ENCODE peak calls at places on chromosomes 11 and 22, in five cellular contexts. One of them, this sample, is unnamed.

GRCh38 chr11:16001899-16002426 is 354.4 kb downstream of the SOX6 start:
- DNase-seq in HepG2: peak; percentile 92
- DNase-seq in K562: no peak
- DNase-seq in GM12892: no peak
- DNase-seq in SK-N-SH: no peak
- DNase-seq in this sample: no peak

GRCh38 chr11:1744879-1745700 is 5.3 kb downstream of the IFITM10 start:
- DNase-seq in K562: no peak
- DNase-seq in GM12892: no peak
- DNase-seq in SK-N-SH: peak; percentile 88
- DNase-seq in HepG2: no peak
- DNase-seq in this sample: no peak

GRCh38 chr22:36641902-36642640 is 61.5 kb downstream of the CACNG2 start:
- DNase-seq in GM12892: no peak
- DNase-seq in SK-N-SH: no peak
- DNase-seq in K562: no peak
- DNase-seq in HepG2: no peak
- DNase-seq in this sample: no peak

GRCh38 chr11:115920087-115920461 is 415.9 kb upstream of the CADM1 start:
- DNase-seq in K562: no peak
- DNase-seq in SK-N-SH: no peak
- DNase-seq in HepG2: no peak
- DNase-seq in GM12892: no peak
- DNase-seq in this sample: no peak

GRCh38 chr11:1161410-1162152 is 3.8 kb downstream of the MUC5AC start:
- DNase-seq in SK-N-SH: peak; percentile 11
- DNase-seq in K562: no peak
- DNase-seq in GM12892: no peak
- DNase-seq in HepG2: no peak
- DNase-seq in this sample: peak; percentile 11

GRCh38 chr11:121909571-121909970 is 206.4 kb downstream of the BLID start:
- DNase-seq in GM12892: no peak
- DNase-seq in SK-N-SH: no peak
- DNase-seq in HepG2: no peak
- DNase-seq in K562: no peak
- DNase-seq in this sample: no peak

GRCh38 chr11:119585038-119585666 is 143.8 kb downstream of the NECTIN1 start:
- DNase-seq in SK-N-SH: peak; percentile 78
- DNase-seq in HepG2: no peak
- DNase-seq in GM12892: no peak
- DNase-seq in K562: no peak
- DNase-seq in this sample: no peak

GRCh38 chr11:121416909-121417567 is 35.1 kb upstream of the SORL1 start:
- DNase-seq in SK-N-SH: no peak
- DNase-seq in HepG2: no peak
- DNase-seq in K562: no peak
- DNase-seq in GM12892: no peak
- DNase-seq in this sample: no peak

GRCh38 chr11:119505861-119506260 is 82.9 kb upstream of the THY1 start:
- DNase-seq in HepG2: no peak
- DNase-seq in SK-N-SH: no peak
- DNase-seq in K562: no peak
- DNase-seq in GM12892: no peak
- DNase-seq in this sample: no peak

GRCh38 chr11:120290945-120291344 is 34.2 kb upstream of the TLCD5 start:
- DNase-seq in HepG2: no peak
- DNase-seq in SK-N-SH: no peak
- DNase-seq in K562: no peak
- DNase-seq in GM12892: no peak
- DNase-seq in this sample: no peak

GRCh38 chr11:56163804-56164203 is 3.7 kb upstream of the OR8K5 start:
- DNase-seq in K562: no peak
- DNase-seq in GM12892: no peak
- DNase-seq in SK-N-SH: no peak
- DNase-seq in HepG2: no peak
- DNase-seq in this sample: no peak

GRCh38 chr11:20611892-20612291 is 12.5 kb downstream of the SLC6A5 start:
- DNase-seq in SK-N-SH: no peak
- DNase-seq in GM12892: no peak
- DNase-seq in HepG2: peak; percentile 25
- DNase-seq in K562: no peak
- DNase-seq in this sample: no peak

GRCh38 chr11:117094776-117095175 is 3.5 kb downstream of the SIK3 start:
- DNase-seq in SK-N-SH: no peak
- DNase-seq in HepG2: no peak
- DNase-seq in GM12892: no peak
- DNase-seq in K562: no peak
- DNase-seq in this sample: no peak

GRCh38 chr11:1192741-1193325 is 30.0 kb upstream of the MUC5B start:
- DNase-seq in HepG2: no peak
- DNase-seq in K562: no peak
- DNase-seq in SK-N-SH: peak; percentile 7
- DNase-seq in GM12892: no peak
- DNase-seq in this sample: no peak

GRCh38 chr11:70582886-70583641 is 184.7 kb downstream of the CTTN start:
- DNase-seq in K562: no peak
- DNase-seq in GM12892: no peak
- DNase-seq in SK-N-SH: no peak
- DNase-seq in HepG2: no peak
- DNase-seq in this sample: no peak

GRCh38 chr22:33455036-33455435 is 396.9 kb upstream of the SYN3 start:
- DNase-seq in K562: no peak
- DNase-seq in GM12892: no peak
- DNase-seq in HepG2: no peak
- DNase-seq in SK-N-SH: no peak
- DNase-seq in this sample: no peak

GRCh38 chr11:43788394-43788793 is 92.2 kb upstream of the ALKBH3 start:
- DNase-seq in HepG2: no peak
- DNase-seq in SK-N-SH: no peak
- DNase-seq in GM12892: no peak
- DNase-seq in K562: no peak
- DNase-seq in this sample: no peak

GRCh38 chr11:14612624-14613023 is 31.0 kb upstream of the PDE3B start:
- DNase-seq in GM12892: no peak
- DNase-seq in HepG2: peak; percentile 29
- DNase-seq in SK-N-SH: no peak
- DNase-seq in K562: no peak
- DNase-seq in this sample: no peak

GRCh38 chr11:120121914-120122473 is 15.9 kb downstream of the TRIM29 start:
- DNase-seq in GM12892: no peak
- DNase-seq in SK-N-SH: no peak
- DNase-seq in HepG2: peak; percentile 49
- DNase-seq in K562: no peak
- DNase-seq in this sample: no peak

GRCh38 chr22:49655168-49655812 is 172.4 kb downstream of the BRD1 start:
- DNase-seq in GM12892: no peak
- DNase-seq in HepG2: no peak
- DNase-seq in SK-N-SH: no peak
- DNase-seq in K562: no peak
- DNase-seq in this sample: no peak

GRCh38 chr11:8913961-8914660 is 3.1 kb downstream of the AKIP1 start:
- DNase-seq in HepG2: peak; percentile 37
- DNase-seq in GM12892: peak; percentile 28
- DNase-seq in K562: peak; percentile 31
- DNase-seq in SK-N-SH: peak; percentile 67
- DNase-seq in this sample: no peak

GRCh38 chr11:34970480-34970879 is 54.1 kb downstream of the PDHX start:
- DNase-seq in GM12892: no peak
- DNase-seq in K562: no peak
- DNase-seq in SK-N-SH: no peak
- DNase-seq in HepG2: no peak
- DNase-seq in this sample: no peak

GRCh38 chr11:14141676-14142075 is 179.2 kb downstream of the SPON1 start:
- DNase-seq in K562: no peak
- DNase-seq in GM12892: no peak
- DNase-seq in HepG2: no peak
- DNase-seq in SK-N-SH: no peak
- DNase-seq in this sample: no peak

GRCh38 chr11:69637601-69637955 is 3.4 kb upstream of the CCND1 start:
- DNase-seq in HepG2: no peak
- DNase-seq in GM12892: no peak
- DNase-seq in K562: no peak
- DNase-seq in SK-N-SH: no peak
- DNase-seq in this sample: no peak

GRCh38 chr11:31761636-31762035 is 49.5 kb downstream of the PAX6 start:
- DNase-seq in GM12892: no peak
- DNase-seq in HepG2: no peak
- DNase-seq in K562: no peak
- DNase-seq in SK-N-SH: no peak
- DNase-seq in this sample: no peak

GRCh38 chr11:106271126-106271525 is 193.7 kb downstream of the AASDHPPT start:
- DNase-seq in SK-N-SH: no peak
- DNase-seq in HepG2: no peak
- DNase-seq in GM12892: no peak
- DNase-seq in K562: no peak
- DNase-seq in this sample: no peak

GRCh38 chr11:49302360-49302759 is 94.0 kb upstream of the FOLH1 start:
- DNase-seq in SK-N-SH: no peak
- DNase-seq in K562: no peak
- DNase-seq in HepG2: no peak
- DNase-seq in GM12892: no peak
- DNase-seq in this sample: no peak

GRCh38 chr11:74685905-74686304 is 45.3 kb downstream of the CHRDL2 start:
- DNase-seq in GM12892: no peak
- DNase-seq in K562: no peak
- DNase-seq in HepG2: no peak
- DNase-seq in SK-N-SH: no peak
- DNase-seq in this sample: no peak

GRCh38 chr11:88544656-88545280 is 207.2 kb upstream of the CTSC start:
- DNase-seq in SK-N-SH: no peak
- DNase-seq in K562: no peak
- DNase-seq in GM12892: no peak
- DNase-seq in HepG2: no peak
- DNase-seq in this sample: no peak

GRCh38 chr11:48880021-48880441 is 103.7 kb downstream of the TRIM51G start:
- DNase-seq in K562: no peak
- DNase-seq in HepG2: no peak
- DNase-seq in GM12892: no peak
- DNase-seq in SK-N-SH: no peak
- DNase-seq in this sample: no peak

GRCh38 chr22:30238661-30239420 is 7.7 kb downstream of the LIF start:
- DNase-seq in GM12892: no peak
- DNase-seq in SK-N-SH: no peak
- DNase-seq in HepG2: no peak
- DNase-seq in K562: peak; percentile 72
- DNase-seq in this sample: no peak
- TF ChIP-seq TAF1 in GM12892: no peak
- TF ChIP-seq TAF1 in SK-N-SH: no peak
- TF ChIP-seq TAF1 in HepG2: no peak
- TF ChIP-seq TAF1 in K562: no peak
- TF ChIP-seq TAF1 in this sample: no peak

GRCh38 chr22:19111584-19111983 is 10.6 kb downstream of the DGCR2 start:
- DNase-seq in SK-N-SH: no peak
- DNase-seq in K562: no peak
- DNase-seq in HepG2: no peak
- DNase-seq in GM12892: no peak
- DNase-seq in this sample: no peak
- TF ChIP-seq TAF1 in SK-N-SH: no peak
- TF ChIP-seq TAF1 in K562: no peak
- TF ChIP-seq TAF1 in HepG2: no peak
- TF ChIP-seq TAF1 in GM12892: no peak
- TF ChIP-seq TAF1 in this sample: no peak

GRCh38 chr11:64560941-64561340 is 30.1 kb upstream of the SLC22A12 start:
- DNase-seq in GM12892: no peak
- DNase-seq in HepG2: no peak
- DNase-seq in SK-N-SH: no peak
- DNase-seq in K562: no peak
- DNase-seq in this sample: no peak

GRCh38 chr11:64560139-64560771 is 30.8 kb upstream of the SLC22A12 start:
- DNase-seq in SK-N-SH: no peak
- DNase-seq in K562: no peak
- DNase-seq in GM12892: no peak
- DNase-seq in HepG2: no peak
- DNase-seq in this sample: no peak

GRCh38 chr11:64558065-64558745 is 32.8 kb upstream of the SLC22A12 start:
- DNase-seq in HepG2: no peak
- DNase-seq in K562: no peak
- DNase-seq in SK-N-SH: no peak
- DNase-seq in GM12892: no peak
- DNase-seq in this sample: no peak

GRCh38 chr11:64558869-64559268 is 32.2 kb upstream of the SLC22A12 start:
- DNase-seq in GM12892: no peak
- DNase-seq in K562: no peak
- DNase-seq in SK-N-SH: no peak
- DNase-seq in HepG2: no peak
- DNase-seq in this sample: no peak

DNA sequence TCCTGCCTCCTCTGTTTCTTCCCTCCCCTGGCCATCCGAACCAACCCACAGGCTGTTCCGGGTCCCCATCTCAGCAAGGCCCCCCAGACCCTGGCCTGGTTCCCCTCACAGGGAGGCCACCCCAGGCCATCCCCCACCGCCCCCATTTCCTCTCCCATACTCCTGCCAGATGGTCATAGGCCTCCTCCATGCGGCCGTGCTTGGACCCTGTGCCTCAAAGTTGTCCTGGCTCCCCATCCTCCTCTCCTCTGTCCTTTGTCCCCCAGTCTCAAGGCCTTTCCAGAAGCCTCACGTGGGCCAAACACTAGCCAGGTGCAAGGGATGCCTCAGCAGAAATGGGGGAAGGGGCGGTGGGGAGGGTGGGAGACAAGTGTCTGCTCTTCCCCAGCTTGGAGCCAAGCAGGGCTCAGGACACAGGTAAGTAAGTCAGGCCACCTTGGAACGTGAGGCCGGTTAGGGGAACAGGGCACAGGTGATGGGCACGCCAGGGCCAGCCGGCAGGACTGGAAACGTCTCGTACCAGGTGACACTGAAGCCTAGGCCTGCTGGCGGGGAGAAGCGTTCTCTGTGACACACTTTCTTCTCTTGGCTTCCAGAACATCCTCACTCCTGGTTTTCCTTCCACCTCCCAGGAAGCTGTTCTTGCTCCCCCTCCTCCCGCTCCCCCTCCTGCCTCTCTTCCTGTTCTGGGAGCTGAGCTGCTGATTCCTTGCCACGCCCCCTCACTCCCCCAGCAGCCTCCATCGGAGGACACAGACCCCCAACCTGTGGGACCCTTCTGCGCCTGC is 31.5 kb upstream of the SLC22A12 start:
- DNase-seq in GM12892: no peak
- DNase-seq in K562: no peak
- DNase-seq in HepG2: no peak
- DNase-seq in SK-N-SH: no peak
- DNase-seq in this sample: no peak
- TF ChIP-seq TAF1 in GM12892: no peak
- TF ChIP-seq TAF1 in K562: no peak
- TF ChIP-seq TAF1 in HepG2: no peak
- TF ChIP-seq TAF1 in SK-N-SH: no peak
- TF ChIP-seq TAF1 in this sample: no peak

DNA sequence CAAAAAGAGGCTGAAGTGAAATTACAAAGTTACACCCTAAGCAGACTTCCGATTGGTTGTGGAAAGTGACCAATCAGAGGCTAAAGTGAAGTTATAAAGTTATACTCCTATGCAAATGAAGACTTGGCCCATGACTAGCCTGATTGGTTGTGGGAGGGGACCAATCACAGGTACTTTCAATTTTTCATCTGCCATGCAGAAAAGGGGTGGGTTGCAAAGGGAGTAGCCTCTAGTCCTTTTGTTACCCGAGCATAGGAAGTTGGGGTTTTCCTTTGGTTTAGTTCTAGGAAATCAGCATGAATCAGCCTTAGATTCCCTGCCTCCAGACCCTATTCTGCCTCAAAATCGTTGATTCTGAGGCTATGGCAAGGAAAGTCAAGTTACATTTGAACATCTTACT is 18.2 kb upstream of the CSTF3 start:
- DNase-seq in K562: no peak
- DNase-seq in HepG2: no peak
- DNase-seq in SK-N-SH: no peak
- DNase-seq in GM12892: no peak
- DNase-seq in this sample: no peak
- TF ChIP-seq TAF1 in K562: no peak
- TF ChIP-seq TAF1 in HepG2: no peak
- TF ChIP-seq TAF1 in SK-N-SH: no peak
- TF ChIP-seq TAF1 in GM12892: no peak
- TF ChIP-seq TAF1 in this sample: no peak